ENCODE peak calls at places on chromosome 4, in six cellular contexts. H, M, Q, R, F and Y are unnamed samples. For H3K9me3, the result is how much of the 10 kb centered on the place peaks cover.

GRCh38 chr4:54658321-54659093 is 750 bp downstream of the KIT start:
- DNase-seq in R (no peak), Q (peak), F (peak), M (peak), H (peak), Y (no peak)

GRCh38 chr4:103895876-103896465 is 176.2 kb upstream of the TACR3 start:
- DNase-seq in R (no peak), M (no peak), F (no peak), Q (no peak), H (no peak), Y (no peak)

GRCh38 chr4:97866821-97867556 is 276.3 kb downstream of the STPG2 start:
- DNase-seq in H (no peak), R (no peak), Q (no peak), M (no peak), F (no peak), Y (no peak)

GRCh38 chr4:2408401-2408958 is 10.0 kb downstream of the ZFYVE28 start:
- DNase-seq in H (no peak), F (no peak), R (no peak), M (no peak), Q (no peak), Y (no peak)

GRCh38 chr4:182513534-182514291 is 270.5 kb downstream of the TENM3 start:
- DNase-seq in R (no peak), Q (no peak), F (no peak), M (no peak), H (no peak), Y (no peak)

GRCh38 chr4:4533461-4534169 is 8.2 kb downstream of the STX18 start:
- DNase-seq in Q (no peak), M (no peak), R (no peak), H (no peak), F (no peak), Y (no peak)

GRCh38 chr4:7138223-7139166 is 53.8 kb upstream of the SORCS2 start:
- DNase-seq in F (no peak), M (no peak), H (no peak), Q (no peak), R (no peak), Y (no peak)

GRCh38 chr4:73599182-73599581 is 21.1 kb downstream of the RASSF6 start:
- DNase-seq in H (no peak), F (no peak), R (peak), M (no peak), Q (peak), Y (no peak)

GRCh38 chr4:88158360-88159136 is at the start of gene ABCG2:
- DNase-seq in F (peak), M (no peak), R (peak), H (no peak), Q (peak), Y (no peak)

GRCh38 chr4:77615153-77615552 is 9.5 kb downstream of the CXCL13 start:
- DNase-seq in R (no peak), Q (no peak), H (no peak), F (no peak), M (no peak), Y (no peak)

GRCh38 chr4:8028884-8029568 is 89.4 kb upstream of the AFAP1 start:
- DNase-seq in H (no peak), F (no peak), R (no peak), M (no peak), Q (no peak), Y (no peak)

GRCh38 chr4:98565646-98566403 is 92.6 kb downstream of the TSPAN5 start:
- DNase-seq in M (no peak), H (no peak), F (no peak), Q (no peak), R (no peak), Y (no peak)

GRCh38 chr4:55887594-55887993 is 34.1 kb downstream of the EXOC1 start:
- DNase-seq in R (no peak), M (no peak), F (no peak), Q (no peak), H (no peak), Y (no peak)

GRCh38 chr4:140019619-140020367 is 134.2 kb downstream of the MAML3 start:
- DNase-seq in F (no peak), Q (no peak), M (no peak), R (no peak), H (no peak), Y (no peak)

GRCh38 chr4:181281451-181281850 is 961.8 kb upstream of the TENM3 start:
- DNase-seq in F (no peak), M (no peak), H (no peak), Q (no peak), R (no peak), Y (no peak)

GRCh38 chr4:48799157-48799556 is 19.1 kb upstream of the FRYL start:
- DNase-seq in Q (no peak), R (no peak), F (no peak), H (no peak), M (no peak), Y (no peak)

GRCh38 chr4:2305766-2306501 is 44.0 kb upstream of the MXD4 start:
- DNase-seq in M (no peak), R (no peak), Q (no peak), H (peak), F (no peak), Y (no peak)

GRCh38 chr4:54539500-54540029 is 118.2 kb upstream of the KIT start:
- DNase-seq in M (peak), Q (peak), F (peak), H (peak), R (peak), Y (no peak)

GRCh38 chr4:150072906-150073714 is 5.1 kb upstream of the DCLK2 start:
- DNase-seq in H (no peak), M (no peak), R (peak), F (no peak), Q (no peak), Y (no peak)

GRCh38 chr4:3468154-3468553 is 5.0 kb downstream of the DOK7 start:
- DNase-seq in R (no peak), F (no peak), H (no peak), Q (no peak), M (no peak), Y (peak)

GRCh38 chr4:147355849-147356248 is 125.0 kb upstream of the EDNRA start:
- DNase-seq in Q (no peak), H (no peak), M (no peak), F (no peak), R (no peak), Y (no peak)

DNA sequence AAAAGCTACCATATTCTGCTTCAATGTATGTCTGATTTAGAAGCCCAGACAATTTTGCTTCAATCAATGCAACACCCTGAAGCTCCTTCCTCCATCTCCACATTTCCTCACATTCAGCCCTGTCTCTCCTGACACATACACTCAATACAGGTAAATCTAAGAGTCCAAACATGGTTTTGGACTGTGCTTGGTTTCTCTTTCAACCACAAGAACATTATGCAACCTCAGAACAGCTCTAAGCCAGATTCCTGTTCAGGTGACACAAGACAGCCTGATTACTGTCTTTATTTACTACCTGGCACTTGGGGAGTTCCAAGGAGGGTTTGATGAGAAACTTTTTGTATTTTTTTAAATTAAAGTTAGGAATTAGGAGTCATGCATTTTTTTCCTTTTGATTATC is 307.5 kb upstream of the SLIT2 start:
- DNase-seq in M (no peak), H (no peak), R (no peak), Q (no peak), F (no peak), Y (no peak)
- H3K9me3 ChIP-seq in M (under half), H (under half), R (under half), Q (under half), F (under half), Y (under half)

GRCh38 chr4:10099521-10100325 is 16.9 kb downstream of the WDR1 start:
- DNase-seq in F (no peak), M (no peak), R (no peak), Q (no peak), H (no peak), Y (no peak)
- TF ChIP-seq POLR2A in F (no peak), M (no peak), R (no peak), Q (no peak), H (no peak), Y (no peak)

GRCh38 chr4:165609653-165610052 is 230.8 kb downstream of the CPE start:
- DNase-seq in Q (no peak), M (no peak), H (no peak), R (no peak), F (no peak), Y (no peak)

GRCh38 chr4:165606465-165607205 is 227.8 kb downstream of the CPE start:
- DNase-seq in M (no peak), Q (no peak), F (no peak), R (no peak), H (no peak), Y (no peak)

GRCh38 chr4:165612936-165613335 is 234.1 kb downstream of the CPE start:
- DNase-seq in Q (no peak), M (no peak), R (no peak), F (no peak), H (no peak), Y (no peak)

GRCh38 chr4:165605811-165606210 is 227.0 kb downstream of the CPE start:
- DNase-seq in R (no peak), Q (no peak), H (no peak), M (no peak), F (no peak), Y (no peak)

GRCh38 chr4:165610679-165611551 is 232.1 kb downstream of the CPE start:
- DNase-seq in M (no peak), Q (no peak), R (no peak), H (no peak), F (no peak), Y (no peak)
- H3K27ac ChIP-seq in M (no peak), Q (no peak), R (no peak), H (no peak), F (no peak), Y (no peak)

GRCh38 chr4:126834854-126835253 is 797.9 kb upstream of the INTU start:
- DNase-seq in R (no peak), H (no peak), M (no peak), F (no peak), Q (no peak), Y (no peak)
- H3K9me3 ChIP-seq in R (under half), H (under half), M (under half), F (under half), Q (under half), Y (under half)

DNA sequence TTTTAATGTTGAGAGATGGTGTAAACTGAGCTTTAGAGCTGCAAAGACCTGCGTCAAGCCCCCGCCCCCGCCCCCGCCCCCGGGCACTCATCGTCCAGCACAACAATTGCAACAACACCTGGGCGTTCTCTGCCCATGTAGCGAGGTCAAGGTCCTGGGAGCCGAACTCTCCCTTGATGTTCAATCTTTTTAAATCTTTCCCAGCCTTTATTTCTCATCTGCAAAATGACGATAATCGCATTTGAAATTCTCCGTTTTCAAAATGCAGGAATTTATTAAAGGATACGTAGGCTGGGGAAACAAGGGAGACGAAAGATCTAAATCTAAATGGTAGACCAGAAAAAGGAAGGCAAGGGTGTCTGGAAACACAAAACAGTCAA is 648 bp upstream of the MSMO1 start:
- DNase-seq in Q (no peak), F (no peak), R (peak), M (peak), H (no peak), Y (no peak)
- TF ChIP-seq POLR2A in Q (no peak), F (no peak), R (no peak), M (no peak), H (no peak), Y (no peak)

GRCh38 chr4:137063961-137064360 is 468.3 kb downstream of the PCDH18 start:
- DNase-seq in Q (no peak), M (no peak), H (no peak), R (no peak), F (no peak), Y (no peak)
- H3K27ac ChIP-seq in Q (no peak), M (no peak), H (no peak), R (no peak), F (no peak), Y (no peak)

GRCh38 chr4:108492816-108493595 is 127.4 kb upstream of the RPL34 start:
- DNase-seq in R (no peak), F (no peak), H (no peak), M (no peak), Q (no peak), Y (no peak)
- H3K9me3 ChIP-seq in R (under half), F (under half), H (under half), M (under half), Q (under half), Y (under half)

DNA sequence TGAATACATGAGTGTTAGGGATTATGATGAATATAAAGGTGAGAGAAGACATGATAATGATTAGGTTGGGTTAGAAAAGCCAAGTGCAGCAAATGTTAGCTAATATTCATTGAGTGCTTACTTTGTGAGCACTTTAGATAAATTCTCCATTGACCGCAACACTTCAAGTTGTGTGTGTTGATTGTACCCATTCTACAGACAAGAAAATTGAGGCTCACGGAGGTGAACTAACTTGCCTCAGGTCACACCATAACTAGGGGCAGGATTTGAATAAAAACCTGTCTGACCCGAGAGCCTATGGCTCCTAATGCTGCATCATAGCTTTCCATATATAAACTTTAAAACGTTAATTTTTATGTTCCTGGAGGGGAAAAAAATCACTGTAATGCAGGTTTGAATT is 15.2 kb upstream of the C4orf50 start:
- DNase-seq in Q (no peak), H (no peak), M (no peak), F (no peak), R (no peak), Y (no peak)
- TF ChIP-seq POLR2A in Q (no peak), H (no peak), M (no peak), F (no peak), R (no peak), Y (no peak)